ENCODE peak calls at places on chromosomes 1 and 21, in four cellular contexts. One of them, this sample, is unnamed. For H3K27me3, the result is how much of the 10 kb centered on the place peaks cover.

GRCh38 chr1:16266411-16267118 is 29.6 kb upstream of the CPLANE2 start:
- DNase-seq in thyroid gland: no peak
- DNase-seq in IMR-90: peak
- DNase-seq in gastrocnemius medialis: no peak
- DNase-seq in this sample: no peak

GRCh38 chr1:177448652-177449351 is 278.0 kb downstream of the BRINP2 start:
- DNase-seq in thyroid gland: no peak
- DNase-seq in IMR-90: no peak
- DNase-seq in gastrocnemius medialis: peak
- DNase-seq in this sample: no peak

GRCh38 chr1:117366281-117366981 is 818 bp upstream of the MAN1A2 start:
- DNase-seq in thyroid gland: peak
- DNase-seq in IMR-90: peak
- DNase-seq in gastrocnemius medialis: peak
- DNase-seq in this sample: peak

GRCh38 chr1:18020021-18020817 is 87.4 kb upstream of the IGSF21 start:
- DNase-seq in thyroid gland: no peak
- DNase-seq in IMR-90: no peak
- DNase-seq in gastrocnemius medialis: no peak
- DNase-seq in this sample: no peak

GRCh38 chr1:180268556-180269044 is 38.5 kb downstream of the LHX4 start:
- DNase-seq in thyroid gland: no peak
- DNase-seq in IMR-90: no peak
- DNase-seq in gastrocnemius medialis: no peak
- DNase-seq in this sample: no peak

GRCh38 chr1:98336472-98337118 is 324.9 kb upstream of the SNX7 start:
- DNase-seq in thyroid gland: no peak
- DNase-seq in IMR-90: no peak
- DNase-seq in gastrocnemius medialis: no peak
- DNase-seq in this sample: peak

GRCh38 chr1:205711105-205712048 is 31.1 kb upstream of the SLC45A3 start:
- DNase-seq in thyroid gland: peak
- DNase-seq in IMR-90: peak
- DNase-seq in gastrocnemius medialis: peak
- DNase-seq in this sample: peak

GRCh38 chr1:230823421-230823820 is 44.9 kb downstream of the C1orf198 start:
- DNase-seq in thyroid gland: peak
- DNase-seq in IMR-90: no peak
- DNase-seq in gastrocnemius medialis: peak
- DNase-seq in this sample: no peak

GRCh38 chr1:181390350-181391080 is 92.8 kb upstream of the CACNA1E start:
- DNase-seq in thyroid gland: no peak
- DNase-seq in IMR-90: no peak
- DNase-seq in gastrocnemius medialis: no peak
- DNase-seq in this sample: no peak

GRCh38 chr21:27112186-27112585 is 145.3 kb upstream of the ADAMTS5 start:
- DNase-seq in thyroid gland: no peak
- DNase-seq in IMR-90: peak
- DNase-seq in gastrocnemius medialis: no peak
- DNase-seq in this sample: no peak

GRCh38 chr1:73887412-73887811 is 310.6 kb downstream of the LRRIQ3 start:
- DNase-seq in thyroid gland: no peak
- DNase-seq in IMR-90: no peak
- DNase-seq in gastrocnemius medialis: no peak
- DNase-seq in this sample: no peak

GRCh38 chr1:176996455-176997090 is 167.9 kb downstream of the ASTN1 start:
- DNase-seq in thyroid gland: no peak
- DNase-seq in IMR-90: no peak
- DNase-seq in gastrocnemius medialis: no peak
- DNase-seq in this sample: no peak

GRCh38 chr1:234544094-234544579 is 65.2 kb upstream of the TARBP1 start:
- DNase-seq in thyroid gland: peak
- DNase-seq in IMR-90: peak
- DNase-seq in gastrocnemius medialis: peak
- DNase-seq in this sample: peak

GRCh38 chr1:226497276-226497833 is 51.2 kb upstream of the STUM start:
- DNase-seq in thyroid gland: no peak
- DNase-seq in IMR-90: no peak
- DNase-seq in gastrocnemius medialis: no peak
- DNase-seq in this sample: peak

GRCh38 chr1:30014031-30014430 is 709.4 kb downstream of the MATN1 start:
- DNase-seq in thyroid gland: no peak
- DNase-seq in IMR-90: no peak
- DNase-seq in gastrocnemius medialis: no peak
- DNase-seq in this sample: no peak

GRCh38 chr1:151282883-151283725 is 1.0 kb downstream of the ZNF687 start:
- DNase-seq in thyroid gland: peak
- DNase-seq in IMR-90: no peak
- DNase-seq in gastrocnemius medialis: peak
- DNase-seq in this sample: peak

GRCh38 chr1:67755619-67756018 is 70.6 kb downstream of the GADD45A start:
- DNase-seq in thyroid gland: no peak
- DNase-seq in IMR-90: no peak
- DNase-seq in gastrocnemius medialis: no peak
- DNase-seq in this sample: no peak

GRCh38 chr1:212975607-212975918 is 25.2 kb downstream of the VASH2 start:
- DNase-seq in thyroid gland: no peak
- DNase-seq in IMR-90: peak
- DNase-seq in gastrocnemius medialis: no peak
- DNase-seq in this sample: no peak

GRCh38 chr1:29306471-29307140 is 70.3 kb downstream of the PTPRU start:
- DNase-seq in thyroid gland: no peak
- DNase-seq in IMR-90: no peak
- DNase-seq in gastrocnemius medialis: no peak
- DNase-seq in this sample: no peak

GRCh38 chr1:238892612-238893011 is 493.8 kb upstream of the CHRM3 start:
- DNase-seq in thyroid gland: no peak
- DNase-seq in IMR-90: no peak
- DNase-seq in gastrocnemius medialis: no peak
- DNase-seq in this sample: no peak

GRCh38 chr1:15428815-15429435 is 9.3 kb upstream of the CTRC start:
- DNase-seq in thyroid gland: peak
- DNase-seq in IMR-90: no peak
- DNase-seq in gastrocnemius medialis: no peak
- DNase-seq in this sample: no peak

GRCh38 chr1:226863446-226863845 is 7.0 kb upstream of the PSEN2 start:
- DNase-seq in thyroid gland: no peak
- DNase-seq in IMR-90: peak
- DNase-seq in gastrocnemius medialis: peak
- DNase-seq in this sample: no peak

GRCh38 chr1:192700834-192701271 is 64.9 kb downstream of the RGS13 start:
- DNase-seq in thyroid gland: no peak
- DNase-seq in IMR-90: peak
- DNase-seq in gastrocnemius medialis: no peak
- DNase-seq in this sample: no peak

GRCh38 chr1:91916811-91917460 is 31.0 kb upstream of the TGFBR3 start:
- DNase-seq in thyroid gland: no peak
- DNase-seq in IMR-90: no peak
- DNase-seq in gastrocnemius medialis: no peak
- DNase-seq in this sample: no peak

GRCh38 chr1:229007701-229008100 is 263.2 kb upstream of the RAB4A start:
- DNase-seq in thyroid gland: no peak
- DNase-seq in IMR-90: no peak
- DNase-seq in gastrocnemius medialis: no peak
- DNase-seq in this sample: no peak

GRCh38 chr1:66940968-66941367 is 16.2 kb downstream of the MIER1 start:
- DNase-seq in thyroid gland: no peak
- DNase-seq in IMR-90: peak
- DNase-seq in gastrocnemius medialis: no peak
- DNase-seq in this sample: no peak

GRCh38 chr1:113031060-113031933 is 41.7 kb upstream of the LRIG2 start:
- DNase-seq in thyroid gland: no peak
- DNase-seq in IMR-90: no peak
- DNase-seq in gastrocnemius medialis: no peak
- DNase-seq in this sample: no peak

GRCh38 chr1:203569490-203570318 is 56.9 kb upstream of the ATP2B4 start:
- DNase-seq in thyroid gland: no peak
- DNase-seq in IMR-90: peak
- DNase-seq in gastrocnemius medialis: no peak
- DNase-seq in this sample: no peak

GRCh38 chr1:173478099-173478555 is 992 bp downstream of the PRDX6 start:
- DNase-seq in thyroid gland: peak
- DNase-seq in IMR-90: peak
- DNase-seq in gastrocnemius medialis: no peak
- DNase-seq in this sample: peak

GRCh38 chr1:6438047-6438525 is 13.5 kb downstream of the ESPN start:
- DNase-seq in thyroid gland: peak
- DNase-seq in IMR-90: peak
- DNase-seq in gastrocnemius medialis: peak
- DNase-seq in this sample: peak

GRCh38 chr1:80988896-80989295 is 811.8 kb upstream of the ADGRL2 start:
- DNase-seq in thyroid gland: no peak
- DNase-seq in IMR-90: no peak
- DNase-seq in gastrocnemius medialis: no peak
- DNase-seq in this sample: no peak

GRCh38 chr1:207050768-207051614 is at the start of gene YOD1:
- DNase-seq in thyroid gland: peak
- DNase-seq in IMR-90: peak
- DNase-seq in gastrocnemius medialis: peak
- DNase-seq in this sample: peak

GRCh38 chr1:218486108-218486507 is 141.0 kb downstream of the TGFB2 start:
- DNase-seq in thyroid gland: no peak
- DNase-seq in IMR-90: no peak
- DNase-seq in gastrocnemius medialis: no peak
- DNase-seq in this sample: no peak

GRCh38 chr1:198934901-198935301 is 296.1 kb downstream of the PTPRC start:
- DNase-seq in thyroid gland: no peak
- DNase-seq in IMR-90: peak
- DNase-seq in gastrocnemius medialis: no peak
- DNase-seq in this sample: no peak
- TF ChIP-seq POLR2A in thyroid gland: no peak
- TF ChIP-seq POLR2A in IMR-90: no peak
- TF ChIP-seq POLR2A in gastrocnemius medialis: no peak
- TF ChIP-seq POLR2A in this sample: no peak

DNA sequence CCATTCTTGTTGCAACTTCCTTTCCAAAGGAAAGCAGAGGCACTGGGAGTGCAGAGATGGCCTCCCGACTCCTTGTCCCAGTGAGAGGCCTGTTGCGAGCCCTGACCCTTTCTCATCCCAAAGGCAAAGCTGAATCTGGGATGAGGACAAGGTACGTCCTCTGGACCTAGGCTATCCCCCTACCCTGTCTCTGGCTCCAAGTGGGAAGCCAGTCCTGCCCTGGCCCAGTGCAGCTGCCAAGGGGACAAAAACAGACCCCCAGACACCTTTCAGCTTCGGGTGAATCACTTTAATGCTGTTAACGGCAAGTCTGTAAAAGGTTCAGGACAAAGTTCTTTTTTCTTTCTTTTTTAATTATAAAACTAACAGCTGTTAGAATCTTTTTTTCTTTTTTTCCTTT is 2.5 kb downstream of the TSSK3 start:
- DNase-seq in thyroid gland: no peak
- DNase-seq in IMR-90: no peak
- DNase-seq in gastrocnemius medialis: no peak
- DNase-seq in this sample: no peak
- H3K27me3 ChIP-seq in thyroid gland: under half
- H3K27me3 ChIP-seq in IMR-90: under half
- H3K27me3 ChIP-seq in gastrocnemius medialis: under half
- H3K27me3 ChIP-seq in this sample: under half

GRCh38 chr1:2586154-2587070 is at the start of gene PRXL2B:
- DNase-seq in thyroid gland: peak
- DNase-seq in IMR-90: peak
- DNase-seq in gastrocnemius medialis: peak
- DNase-seq in this sample: peak
- TF ChIP-seq POLR2A in thyroid gland: peak
- TF ChIP-seq POLR2A in IMR-90: no peak
- TF ChIP-seq POLR2A in gastrocnemius medialis: peak
- TF ChIP-seq POLR2A in this sample: no peak

GRCh38 chr21:40752125-40752524 is 94.8 kb downstream of the DSCAM start:
- DNase-seq in thyroid gland: no peak
- DNase-seq in IMR-90: no peak
- DNase-seq in gastrocnemius medialis: no peak
- DNase-seq in this sample: no peak
- H3K27me3 ChIP-seq in thyroid gland: under half
- H3K27me3 ChIP-seq in IMR-90: under half
- H3K27me3 ChIP-seq in gastrocnemius medialis: under half
- H3K27me3 ChIP-seq in this sample: under half

GRCh38 chr1:93680121-93681094 is 1.2 kb downstream of the BCAR3 start:
- DNase-seq in thyroid gland: peak
- DNase-seq in IMR-90: peak
- DNase-seq in gastrocnemius medialis: peak
- DNase-seq in this sample: peak
- TF ChIP-seq POLR2A in thyroid gland: no peak
- TF ChIP-seq POLR2A in IMR-90: no peak
- TF ChIP-seq POLR2A in gastrocnemius medialis: peak
- TF ChIP-seq POLR2A in this sample: no peak

GRCh38 chr1:22297999-22298398 is 153.7 kb upstream of the ZBTB40 start:
- DNase-seq in thyroid gland: no peak
- DNase-seq in IMR-90: no peak
- DNase-seq in gastrocnemius medialis: no peak
- DNase-seq in this sample: no peak
- H3K27me3 ChIP-seq in thyroid gland: under half
- H3K27me3 ChIP-seq in IMR-90: under half
- H3K27me3 ChIP-seq in gastrocnemius medialis: under half
- H3K27me3 ChIP-seq in this sample: under half

DNA sequence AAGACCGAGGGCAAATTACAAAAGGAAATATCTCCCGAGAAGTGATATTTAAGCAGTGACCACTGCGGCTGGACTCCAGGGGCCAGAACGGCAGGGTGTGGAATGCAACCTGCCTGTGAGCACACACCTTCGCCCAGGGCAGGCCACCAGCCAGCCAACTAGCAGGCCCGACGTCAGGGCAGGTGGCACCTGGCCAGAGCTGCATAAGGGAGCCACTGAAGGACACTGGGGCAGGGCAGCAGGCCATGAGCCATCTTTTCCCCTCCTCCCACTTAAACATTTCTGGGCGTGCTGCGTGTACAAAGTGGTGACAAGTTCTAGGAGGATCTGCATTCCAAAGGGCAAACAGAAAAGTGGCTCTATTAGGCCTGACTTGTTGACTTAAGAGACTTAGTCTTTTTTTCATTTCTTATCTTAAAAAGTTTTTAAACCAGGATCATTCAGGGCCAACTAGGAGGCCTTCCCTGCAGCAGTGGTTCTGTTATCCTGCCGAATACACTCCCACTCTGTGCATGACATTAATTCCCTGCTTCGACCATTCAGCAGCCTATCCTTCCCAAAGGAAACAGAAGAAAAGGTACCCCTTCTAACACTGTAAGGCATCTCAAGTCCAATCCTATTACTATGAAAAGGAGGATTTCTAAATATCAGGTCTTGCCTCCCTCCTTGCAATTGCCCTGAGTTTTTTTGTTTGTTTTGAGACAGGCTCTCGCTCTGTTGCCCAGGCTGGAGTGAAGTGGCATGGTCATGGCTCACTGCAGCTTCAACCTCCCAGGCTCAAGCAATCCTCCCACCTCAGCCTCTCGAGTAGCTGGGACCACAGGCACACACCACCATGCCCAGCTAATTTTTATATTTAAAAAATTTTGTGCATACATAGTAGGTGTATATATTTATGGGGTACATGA is 96.3 kb downstream of the BCAR3 start:
- DNase-seq in thyroid gland: peak
- DNase-seq in IMR-90: no peak
- DNase-seq in gastrocnemius medialis: peak
- DNase-seq in this sample: peak
- TF ChIP-seq POLR2A in thyroid gland: peak
- TF ChIP-seq POLR2A in IMR-90: no peak
- TF ChIP-seq POLR2A in gastrocnemius medialis: no peak
- TF ChIP-seq POLR2A in this sample: no peak

GRCh38 chr1:4562321-4562720 is 92.1 kb upstream of the AJAP1 start:
- DNase-seq in thyroid gland: no peak
- DNase-seq in IMR-90: no peak
- DNase-seq in gastrocnemius medialis: no peak
- DNase-seq in this sample: no peak
- H3K27me3 ChIP-seq in thyroid gland: under half
- H3K27me3 ChIP-seq in IMR-90: under half
- H3K27me3 ChIP-seq in gastrocnemius medialis: under half
- H3K27me3 ChIP-seq in this sample: under half